ENCODE peak calls at places on chromosomes 1 and 21, in ten cellular contexts. T is naive thymus-derived CD8-positive, alpha-beta T cell; X is PC-3; V is AG09319; P is effector CD4-positive, alpha-beta T cell; I is WTC11; N is AG10803; Y is stimulated activated naive CD4-positive, alpha-beta T cell; W is mesothelial cell of epicardium; Z is GM03348. O is an unnamed sample.
A peak's percentile ranks its signal among the peaks of the same experiment; 100 is the strongest.

GRCh38 chr1:202613571-202613970 is 96.7 kb downstream of the SYT2 start:
- DNase-seq in N (no peak), I (no peak), W (no peak), Y (no peak), X (no peak), V (no peak), Z (no peak), P (no peak), T (no peak), O (no peak)

GRCh38 chr1:84721152-84721551 is 30.9 kb upstream of the SSX2IP start:
- DNase-seq in P (no peak), Y (no peak), V (no peak), W (no peak), I (no peak), T (no peak), N (peak; percentile 70), Z (peak; percentile 57), X (peak; percentile 41), O (no peak)

GRCh38 chr1:53139911-53140310 is 2.5 kb downstream of the SLC1A7 start:
- DNase-seq in P (no peak), Z (peak; percentile 34), W (no peak), X (peak; percentile 54), V (no peak), Y (no peak), I (no peak), N (peak; percentile 86), T (no peak), O (no peak)

GRCh38 chr1:12552111-12552888 is 65.7 kb downstream of the DHRS3 start:
- DNase-seq in Y (no peak), V (no peak), N (no peak), W (no peak), I (no peak), P (no peak), T (no peak), X (no peak), Z (no peak), O (no peak)

GRCh38 chr1:109786531-109787021 is 22.9 kb upstream of the EPS8L3 start:
- DNase-seq in I (no peak), N (no peak), W (peak; percentile 10), P (no peak), V (no peak), Y (no peak), Z (no peak), X (peak; percentile 70), T (no peak), O (no peak)

GRCh38 chr1:47894718-47895393 is 102.3 kb downstream of the TRABD2B start:
- DNase-seq in P (no peak), W (no peak), X (peak; percentile 96), I (peak; percentile 31), V (no peak), Z (no peak), T (no peak), Y (no peak), N (peak; percentile 36), O (no peak)

GRCh38 chr21:43916691-43917514 is 51.9 kb downstream of the AGPAT3 start:
- DNase-seq in V (no peak), P (peak; percentile 59), N (no peak), Z (peak; percentile 47), W (no peak), X (no peak), I (no peak), Y (peak; percentile 67), T (peak; percentile 85), O (peak; percentile 71)

GRCh38 chr1:171780583-171781166 is 785 bp upstream of the METTL13 start:
- DNase-seq in N (no peak), Z (no peak), I (no peak), W (no peak), X (no peak), P (no peak), T (no peak), Y (no peak), V (no peak), O (no peak)

GRCh38 chr1:26317612-26318337 is at the start of gene CD52:
- DNase-seq in T (peak; percentile 78), X (no peak), Z (no peak), W (no peak), I (peak; percentile 45), Y (peak; percentile 62), V (no peak), P (peak; percentile 69), N (no peak), O (peak; percentile 65)

GRCh38 chr21:41678944-41679343 is 87.9 kb downstream of the RIPK4 start:
- DNase-seq in N (peak; percentile 97), Z (peak; percentile 95), X (peak; percentile 99), W (peak; percentile 80), V (peak; percentile 89), I (peak; percentile 85), Y (no peak), T (no peak), P (no peak), O (no peak)

GRCh38 chr1:236269439-236269838 is 12.3 kb downstream of the ERO1B start:
- DNase-seq in P (no peak), Z (no peak), N (no peak), T (no peak), X (no peak), Y (no peak), V (no peak), W (no peak), I (no peak), O (no peak)

GRCh38 chr21:42655797-42656770 is 2.7 kb downstream of the PDE9A start:
- DNase-seq in T (no peak), W (no peak), P (no peak), I (peak; percentile 52), V (no peak), Z (no peak), N (no peak), X (peak; percentile 86), Y (no peak), O (no peak)

GRCh38 chr1:9561429-9561828 is 22.2 kb downstream of the SLC25A33 start:
- DNase-seq in P (no peak), Z (peak; percentile 77), X (peak; percentile 80), V (peak; percentile 81), W (no peak), Y (no peak), T (peak; percentile 45), I (no peak), N (peak; percentile 92), O (no peak)

GRCh38 chr1:105492941-105493340 is 1563.5 kb upstream of the PRMT6 start:
- DNase-seq in W (no peak), X (no peak), Y (no peak), P (no peak), Z (no peak), T (no peak), N (peak; percentile 35), I (no peak), V (no peak), O (no peak)

GRCh38 chr1:48175116-48175515 is 47.4 kb upstream of the SLC5A9 start:
- DNase-seq in Y (no peak), P (no peak), T (no peak), I (no peak), Z (no peak), V (no peak), N (no peak), X (no peak), W (no peak), O (no peak)

GRCh38 chr1:62247391-62248168 is 52.9 kb downstream of the L1TD1 start:
- DNase-seq in V (no peak), W (no peak), I (peak; percentile 38), X (no peak), Z (no peak), N (no peak), Y (no peak), P (no peak), T (no peak), O (no peak)

GRCh38 chr1:36988741-36989193 is 45.5 kb downstream of the GRIK3 start:
- DNase-seq in Z (no peak), P (no peak), Y (no peak), V (no peak), N (no peak), I (no peak), X (no peak), T (no peak), W (no peak), O (no peak)

GRCh38 chr1:14909920-14910466 is 243.6 kb upstream of the TMEM51 start:
- DNase-seq in T (no peak), X (no peak), Y (no peak), I (no peak), N (no peak), P (no peak), W (no peak), Z (no peak), V (no peak), O (no peak)

GRCh38 chr1:161962094-161962887 is 61.4 kb downstream of the OLFML2B start:
- DNase-seq in W (no peak), P (no peak), I (no peak), Z (peak; percentile 70), Y (no peak), X (peak; percentile 81), V (peak; percentile 44), N (peak; percentile 92), T (no peak), O (peak; percentile 70)

GRCh38 chr1:26697978-26698849 is 2.4 kb downstream of the ARID1A start:
- DNase-seq in N (peak; percentile 97), X (peak; percentile 86), V (peak; percentile 90), Z (peak; percentile 90), Y (peak; percentile 22), P (peak; percentile 44), I (peak; percentile 22), W (no peak), T (peak; percentile 57), O (no peak)

GRCh38 chr21:16330340-16331319 is 600.8 kb downstream of the USP25 start:
- DNase-seq in P (no peak), Y (no peak), T (no peak), W (no peak), I (peak; percentile 16), Z (peak; percentile 36), V (peak; percentile 35), N (peak; percentile 72), X (peak; percentile 87), O (no peak)

GRCh38 chr21:16455978-16456377 is 726.2 kb downstream of the USP25 start:
- DNase-seq in I (no peak), Z (peak; percentile 4), Y (no peak), P (no peak), X (no peak), W (no peak), T (no peak), V (no peak), N (peak; percentile 17), O (no peak)

GRCh38 chr1:72570815-72571214 is 288.5 kb upstream of the NEGR1 start:
- DNase-seq in W (no peak), X (no peak), T (no peak), Y (no peak), Z (no peak), N (no peak), I (no peak), V (no peak), P (no peak), O (no peak)

GRCh38 chr1:226443439-226443838 is 35.5 kb upstream of the PARP1 start:
- DNase-seq in V (no peak), P (no peak), N (peak; percentile 67), W (no peak), Z (peak; percentile 36), T (no peak), Y (no peak), X (peak; percentile 97), I (no peak), O (no peak)

GRCh38 chr1:44305962-44306422 is 49.1 kb downstream of the ERI3 start:
- DNase-seq in I (no peak), P (no peak), Z (no peak), W (no peak), Y (no peak), X (no peak), N (no peak), T (peak; percentile 50), V (no peak), O (no peak)

GRCh38 chr1:238469146-238469601 is 578.5 kb upstream of the ZP4 start:
- DNase-seq in P (no peak), W (no peak), I (no peak), Z (no peak), V (no peak), N (no peak), Y (no peak), T (no peak), X (no peak), O (no peak)

GRCh38 chr1:200180821-200181220 is 153.3 kb downstream of the NR5A2 start:
- DNase-seq in Y (no peak), X (peak; percentile 94), N (peak; percentile 63), W (no peak), I (no peak), Z (peak; percentile 12), T (no peak), V (peak; percentile 80), P (no peak), O (no peak)

GRCh38 chr1:17913326-17914115 is 158.4 kb downstream of the ACTL8 start:
- DNase-seq in P (no peak), T (no peak), Z (no peak), X (no peak), Y (no peak), W (no peak), I (no peak), V (no peak), N (no peak), O (no peak)